ENCODE peak calls at places on chromosomes 11 and 22, in four cellular contexts. E is mucosa of descending colon, A is endothelial cell of umbilical vein, U is ovary. V is an unnamed sample.

GRCh38 chr11:976431-977160 is 50.9 kb downstream of the AP2A2 start:
- DNase-seq in E (no peak), A (no peak), U (no peak), V (peak)

GRCh38 chr11:130499828-130500227 is 51.4 kb downstream of the ADAMTS15 start:
- DNase-seq in E (no peak), A (no peak), U (no peak), V (peak)

GRCh38 chr22:37018815-37019308 is 385 bp downstream of the TST start:
- DNase-seq in E (peak), A (peak), U (peak), V (peak)

GRCh38 chr11:119755351-119756071 is 26.5 kb upstream of the NECTIN1 start:
- DNase-seq in E (no peak), A (no peak), U (no peak), V (no peak)

GRCh38 chr11:8028766-8029165 is 41.6 kb downstream of the EIF3F start:
- DNase-seq in E (no peak), A (no peak), U (no peak), V (no peak)

GRCh38 chr11:114163231-114163631 is 103.7 kb downstream of the ZBTB16 start:
- DNase-seq in E (no peak), A (no peak), U (peak), V (peak)

GRCh38 chr11:67563354-67564114 is 20.1 kb upstream of the GSTP1 start:
- DNase-seq in E (peak), A (peak), U (peak), V (peak)

GRCh38 chr22:35533365-35534029 is 7.1 kb upstream of the RASD2 start:
- DNase-seq in E (no peak), A (no peak), U (no peak), V (no peak)

GRCh38 chr22:24465566-24465965 is 29.6 kb upstream of the UPB1 start:
- DNase-seq in E (no peak), A (peak), U (no peak), V (peak)

GRCh38 chr11:119580751-119581150 is 148.2 kb downstream of the NECTIN1 start:
- DNase-seq in E (no peak), A (no peak), U (no peak), V (no peak)

GRCh38 chr22:30856699-30857098 is 111.9 kb downstream of the MORC2 start:
- DNase-seq in E (no peak), A (no peak), U (no peak), V (peak)

GRCh38 chr22:49923445-49923844 is 5.0 kb downstream of the CRELD2 start:
- DNase-seq in E (no peak), A (no peak), U (no peak), V (no peak)

GRCh38 chr11:82194521-82194920 is 539.1 kb downstream of the FAM181B start:
- DNase-seq in E (no peak), A (no peak), U (no peak), V (no peak)

GRCh38 chr11:24635588-24636290 is 138.9 kb downstream of the LUZP2 start:
- DNase-seq in E (no peak), A (no peak), U (no peak), V (no peak)

GRCh38 chr11:1402776-1403620 is 13.3 kb downstream of the BRSK2 start:
- DNase-seq in E (no peak), A (no peak), U (no peak), V (no peak)

GRCh38 chr11:102783720-102784119 is 3.3 kb upstream of the MMP10 start:
- DNase-seq in E (no peak), A (no peak), U (no peak), V (no peak)

GRCh38 chr11:93741094-93741881 is at the start of the genes C11orf54 and TAF1D:
- DNase-seq in E (peak), A (peak), U (peak), V (peak)

GRCh38 chr22:48658871-48659270 is 1168.8 kb downstream of the BRD1 start:
- DNase-seq in E (no peak), A (no peak), U (no peak), V (no peak)

GRCh38 chr11:14012836-14013235 is 50.3 kb downstream of the SPON1 start:
- DNase-seq in E (no peak), A (no peak), U (no peak), V (no peak)

GRCh38 chr11:14018441-14018840 is 55.9 kb downstream of the SPON1 start:
- DNase-seq in E (no peak), A (no peak), U (no peak), V (no peak)

DNA sequence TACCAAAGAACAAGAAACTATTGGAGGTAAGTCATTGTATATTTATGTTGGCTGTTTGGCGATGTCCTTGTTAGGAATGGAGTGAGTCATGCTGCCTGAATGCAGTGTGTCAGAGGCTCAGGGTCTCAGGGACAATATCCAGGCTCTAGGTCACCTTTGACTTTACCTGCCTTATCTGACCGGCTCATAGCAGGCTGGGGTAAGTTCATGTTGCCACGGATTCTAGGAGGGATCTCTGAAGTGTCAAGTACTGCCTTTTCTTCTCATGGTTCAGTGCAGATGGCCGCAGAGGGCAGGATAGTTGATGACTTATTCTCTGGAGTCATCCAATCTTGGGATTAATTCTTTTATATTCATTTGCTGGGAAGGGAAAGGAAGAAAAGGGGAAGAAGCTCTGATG is 53.2 kb downstream of the SPON1 start:
- DNase-seq in E (no peak), A (peak), U (no peak), V (peak)
- H3K4me3 ChIP-seq in E (no peak), A (no peak), U (no peak), V (no peak)

GRCh38 chr11:122837528-122838346 is 563 bp upstream of the CRTAM start:
- DNase-seq in E (no peak), A (no peak), U (no peak), V (no peak)
- TF ChIP-seq CTCF in E (no peak), A (no peak), U (no peak), V (no peak)

GRCh38 chr11:64906314-64906635 is 10.7 kb downstream of the ATG2A start:
- DNase-seq in E (no peak), A (no peak), U (no peak), V (no peak)

GRCh38 chr11:64910451-64911093 is 6.4 kb downstream of the ATG2A start:
- DNase-seq in E (no peak), A (no peak), U (no peak), V (no peak)

GRCh38 chr11:64909653-64910343 is 7.2 kb downstream of the ATG2A start:
- DNase-seq in E (no peak), A (no peak), U (no peak), V (no peak)

GRCh38 chr11:64911142-64911541 is 5.9 kb downstream of the ATG2A start:
- DNase-seq in E (no peak), A (no peak), U (no peak), V (no peak)

DNA sequence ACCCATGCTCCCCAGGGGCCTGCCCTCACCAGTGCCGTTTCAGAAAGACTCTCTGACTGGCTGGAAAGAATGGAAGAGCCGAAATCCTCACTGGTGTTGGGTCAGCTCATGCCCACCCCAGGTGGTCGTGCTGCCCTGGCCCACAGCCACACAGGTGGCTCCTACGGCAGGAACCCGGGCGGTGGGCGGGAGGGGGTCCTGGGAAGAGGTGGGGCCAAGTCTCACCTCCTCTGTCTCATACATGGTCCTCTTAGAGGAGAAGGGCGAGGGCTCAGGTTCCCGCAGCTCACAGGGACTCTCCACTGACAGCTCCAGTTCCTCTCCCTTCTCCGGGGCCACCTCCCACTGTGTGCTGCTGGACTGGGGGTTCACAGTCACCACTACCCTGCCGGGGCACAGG is 8.2 kb downstream of the ATG2A start:
- DNase-seq in E (no peak), A (no peak), U (no peak), V (no peak)
- H3K4me3 ChIP-seq in E (no peak), A (no peak), U (no peak), V (no peak)

DNA sequence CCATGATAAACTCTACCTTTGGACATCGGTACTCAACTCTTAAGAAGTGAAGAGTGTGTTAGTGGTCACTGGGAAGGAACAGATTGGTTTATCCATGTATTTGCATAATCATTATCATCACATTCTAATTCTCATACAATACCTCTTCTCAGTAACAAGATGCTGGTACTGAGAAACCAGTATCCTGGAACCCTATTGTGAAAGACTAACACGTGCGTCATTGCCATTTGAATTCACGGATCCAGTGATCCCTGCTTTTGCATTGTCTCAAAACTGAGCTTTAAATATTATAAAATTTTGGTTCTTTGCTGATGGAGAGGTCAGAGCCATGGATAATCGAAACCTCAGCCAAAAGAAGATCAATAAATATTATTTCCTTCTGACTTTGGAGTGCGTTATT is 35.2 kb downstream of the KIRREL3 start:
- DNase-seq in E (no peak), A (no peak), U (no peak), V (no peak)
- TF ChIP-seq CTCF in E (no peak), A (no peak), U (no peak), V (no peak)

GRCh38 chr11:128759597-128759996 is 65.7 kb downstream of the FLI1 start:
- DNase-seq in E (no peak), A (no peak), U (no peak), V (peak)

GRCh38 chr11:128759168-128759567 is 65.3 kb downstream of the FLI1 start:
- DNase-seq in E (no peak), A (no peak), U (no peak), V (no peak)

GRCh38 chr11:128757886-128758612 is 64.2 kb downstream of the FLI1 start:
- DNase-seq in E (no peak), A (no peak), U (no peak), V (no peak)

GRCh38 chr11:128756469-128756868 is 62.6 kb downstream of the FLI1 start:
- DNase-seq in E (no peak), A (no peak), U (no peak), V (no peak)

GRCh38 chr11:128757235-128757711 is 63.4 kb downstream of the FLI1 start:
- DNase-seq in E (peak), A (peak), U (no peak), V (peak)
- H3K4me3 ChIP-seq in E (no peak), A (no peak), U (no peak), V (no peak)

DNA sequence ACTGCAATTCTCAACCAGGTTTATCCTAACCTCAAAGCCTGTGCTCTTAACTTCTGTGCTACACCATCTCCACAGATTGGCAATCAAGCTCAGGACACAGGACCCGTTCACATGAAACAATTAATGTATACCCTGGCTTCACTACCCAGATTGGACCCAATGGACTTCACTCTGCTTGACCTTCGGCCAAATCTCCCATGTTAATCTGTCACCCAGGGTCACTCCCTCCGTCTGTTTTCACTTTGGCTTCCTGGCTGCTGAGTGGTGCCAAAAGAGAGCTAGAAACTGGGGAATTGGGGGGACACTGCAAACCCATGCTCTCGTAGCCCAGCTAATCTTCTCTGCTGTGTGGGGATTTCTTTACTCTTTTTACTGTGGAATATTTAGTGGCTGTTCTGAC is 216.1 kb upstream of the ZC3H12C start:
- DNase-seq in E (no peak), A (no peak), U (no peak), V (no peak)
- TF ChIP-seq CTCF in E (no peak), A (no peak), U (no peak), V (no peak)

GRCh38 chr11:62435741-62436485 is 17.1 kb downstream of the SCGB1A1 start:
- DNase-seq in E (no peak), A (no peak), U (peak), V (peak)

GRCh38 chr11:62433141-62433543 is 14.3 kb downstream of the SCGB1A1 start:
- DNase-seq in E (no peak), A (no peak), U (no peak), V (no peak)

GRCh38 chr11:62432695-62433094 is 13.9 kb downstream of the SCGB1A1 start:
- DNase-seq in E (no peak), A (no peak), U (no peak), V (no peak)

GRCh38 chr11:62431171-62431895 is 12.5 kb downstream of the SCGB1A1 start:
- DNase-seq in E (no peak), A (no peak), U (no peak), V (peak)

DNA sequence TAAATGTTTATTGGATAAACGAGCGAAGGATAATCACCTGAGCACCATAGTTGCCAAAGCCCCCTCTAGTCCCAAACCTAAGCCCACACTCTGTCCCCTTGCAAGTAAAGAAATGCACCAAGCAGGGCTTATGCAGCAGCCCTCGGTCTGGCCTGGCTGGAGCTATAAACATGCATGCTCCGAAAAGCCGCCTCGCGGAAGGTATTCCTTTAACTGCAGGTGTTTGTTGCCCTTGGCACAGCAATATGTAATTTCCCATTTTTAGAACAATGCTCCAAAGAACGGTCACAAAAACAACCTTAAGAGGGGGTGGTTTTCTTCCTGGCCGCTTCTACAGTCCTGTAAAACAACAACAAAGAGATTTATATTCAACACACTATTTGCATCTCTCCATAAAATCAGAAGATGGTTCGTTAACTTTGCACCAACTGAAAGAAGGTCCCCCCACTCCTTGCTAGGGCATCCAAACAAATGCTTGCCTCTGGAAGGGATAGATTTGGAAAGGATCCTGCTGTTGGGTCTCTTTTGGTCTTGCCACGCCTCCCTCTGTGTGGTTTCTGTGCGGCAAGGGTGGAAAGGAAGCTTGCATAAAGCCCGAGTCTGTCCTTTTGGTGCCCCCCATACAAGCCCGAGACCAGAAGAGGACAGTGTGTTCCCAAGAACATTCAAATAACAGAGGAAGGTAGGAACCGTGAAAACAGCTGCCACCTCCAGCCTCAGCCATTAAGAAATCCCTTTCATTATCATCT is 14.9 kb downstream of the SCGB1A1 start:
- DNase-seq in E (peak), A (peak), U (peak), V (no peak)
- H3K4me3 ChIP-seq in E (no peak), A (no peak), U (no peak), V (no peak)

DNA sequence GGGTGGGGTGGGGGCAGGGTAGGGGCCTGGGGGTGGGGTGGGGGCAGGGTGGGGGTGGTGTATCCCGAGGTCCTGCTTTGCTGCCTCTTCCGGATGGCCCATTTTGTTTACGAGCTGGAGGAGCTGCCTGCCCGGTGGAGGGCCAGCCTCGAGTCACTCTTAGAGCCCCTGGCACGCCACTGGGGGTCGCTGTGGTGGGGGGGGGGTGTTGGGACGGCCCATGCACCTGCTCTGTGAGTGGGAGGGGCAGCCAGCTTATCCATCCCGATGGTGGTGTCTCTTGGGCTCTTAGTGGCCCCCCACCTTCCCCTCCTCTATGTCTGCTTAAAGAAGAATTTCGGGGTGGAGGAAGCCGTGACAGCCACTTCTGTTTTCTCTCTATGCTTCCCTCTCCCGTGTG is 24.6 kb downstream of the MRGPRD start:
- DNase-seq in E (no peak), A (no peak), U (no peak), V (no peak)
- TF ChIP-seq CTCF in E (no peak), A (peak), U (no peak), V (peak)

GRCh38 chr22:20154602-20155183 is 3.8 kb upstream of the CCDC188 start:
- DNase-seq in E (no peak), A (no peak), U (no peak), V (no peak)
- H3K4me3 ChIP-seq in E (no peak), A (peak), U (no peak), V (no peak)